ENCODE peak calls at places on chromosomes 1 and 21, in four cellular contexts. O is K562, F is pancreas, D is cardiac fibroblast. A is an unnamed sample.

GRCh38 chr21:44413566-44414290 is 41.6 kb upstream of the LRRC3 start:
- DNase-seq in O (no peak), F (no peak), D (no peak), A (no peak)

GRCh38 chr1:16348414-16349182 is 3.7 kb downstream of the FBXO42 start:
- DNase-seq in O (peak; percentile 19), F (no peak), D (peak; percentile 87), A (no peak)

GRCh38 chr1:217138839-217139466 is 415.7 kb upstream of the ESRRG start:
- DNase-seq in O (no peak), F (no peak), D (no peak), A (no peak)

GRCh38 chr1:91777196-91777595 is 108.8 kb downstream of the TGFBR3 start:
- DNase-seq in O (no peak), F (no peak), D (no peak), A (no peak)

GRCh38 chr1:27454610-27455009 is 35.4 kb downstream of the WASF2 start:
- DNase-seq in O (no peak), F (no peak), D (no peak), A (no peak)

GRCh38 chr1:36576677-36577076 is 94.0 kb upstream of the CSF3R start:
- DNase-seq in O (no peak), F (no peak), D (no peak), A (no peak)

GRCh38 chr1:118360817-118361216 is 175.8 kb upstream of the SPAG17 start:
- DNase-seq in O (no peak), F (no peak), D (peak; percentile 78), A (no peak)

GRCh38 chr21:46145840-46146691 is 9.3 kb downstream of the FTCD start:
- DNase-seq in O (no peak), F (peak; percentile 27), D (no peak), A (no peak)

GRCh38 chr1:218156602-218157001 is 128.5 kb upstream of the RRP15 start:
- DNase-seq in O (no peak), F (no peak), D (no peak), A (no peak)

GRCh38 chr21:28345934-28346333 is 646.7 kb downstream of the LTN1 start:
- DNase-seq in O (no peak), F (no peak), D (no peak), A (no peak)

GRCh38 chr1:12616709-12617373 is 1.2 kb downstream of the DHRS3 start:
- DNase-seq in O (peak; percentile 51), F (peak; percentile 68), D (no peak), A (peak; percentile 24)

GRCh38 chr21:35649186-35649585 is 411.1 kb downstream of the SETD4 start:
- DNase-seq in O (no peak), F (no peak), D (peak; percentile 53), A (no peak)

GRCh38 chr1:151708891-151709290 is 7.7 kb downstream of the CELF3 start:
- DNase-seq in O (no peak), F (no peak), D (no peak), A (no peak)

GRCh38 chr1:169933999-169934725 is 40.5 kb upstream of the SCYL3 start:
- DNase-seq in O (no peak), F (no peak), D (peak; percentile 62), A (no peak)

GRCh38 chr1:165851034-165851658 is 23.7 kb downstream of the UCK2 start:
- DNase-seq in O (peak; percentile 47), F (no peak), D (peak; percentile 76), A (no peak)

GRCh38 chr1:96116707-96117106 is 604.9 kb upstream of the PTBP2 start:
- DNase-seq in O (no peak), F (no peak), D (no peak), A (no peak)

GRCh38 chr1:10694274-10694632 is 102.2 kb downstream of the CASZ1 start:
- DNase-seq in O (no peak), F (no peak), D (peak; percentile 14), A (no peak)

GRCh38 chr21:39071623-39072214 is 111.5 kb downstream of the PSMG1 start:
- DNase-seq in O (no peak), F (no peak), D (peak; percentile 46), A (no peak)

GRCh38 chr1:160219062-160219929 is 14.1 kb downstream of the PEA15 start:
- DNase-seq in O (peak; percentile 28), F (no peak), D (peak; percentile 75), A (peak; percentile 57)

GRCh38 chr1:84598846-84599741 is 24.9 kb upstream of the CTBS start:
- DNase-seq in O (no peak), F (no peak), D (peak; percentile 86), A (no peak)

GRCh38 chr1:24067978-24068377 is 44.0 kb downstream of the MYOM3 start:
- DNase-seq in O (no peak), F (no peak), D (no peak), A (no peak)

GRCh38 chr1:230575886-230576477 is 66.3 kb upstream of the COG2 start:
- DNase-seq in O (no peak), F (no peak), D (no peak), A (no peak)

GRCh38 chr1:21673277-21673780 is 4.2 kb upstream of the RAP1GAP start:
- DNase-seq in O (peak; percentile 73), F (peak; percentile 79), D (peak; percentile 67), A (no peak)

GRCh38 chr1:13824626-13825025 is 124.6 kb downstream of the PRDM2 start:
- DNase-seq in O (no peak), F (no peak), D (no peak), A (no peak)
- TF ChIP-seq CTCF in O (no peak), F (no peak), D (no peak), A (no peak)

GRCh38 chr1:15170071-15170470 is 16.5 kb downstream of the TMEM51 start:
- DNase-seq in O (no peak), F (no peak), D (no peak), A (no peak)

GRCh38 chr1:15172405-15173259 is 19.1 kb downstream of the TMEM51 start:
- DNase-seq in O (no peak), F (no peak), D (peak; percentile 71), A (no peak)

GRCh38 chr1:15167386-15167785 is 13.8 kb downstream of the TMEM51 start:
- DNase-seq in O (no peak), F (no peak), D (peak; percentile 61), A (no peak)

GRCh38 chr1:15171271-15171908 is 17.8 kb downstream of the TMEM51 start:
- DNase-seq in O (peak; percentile 23), F (no peak), D (no peak), A (no peak)

DNA sequence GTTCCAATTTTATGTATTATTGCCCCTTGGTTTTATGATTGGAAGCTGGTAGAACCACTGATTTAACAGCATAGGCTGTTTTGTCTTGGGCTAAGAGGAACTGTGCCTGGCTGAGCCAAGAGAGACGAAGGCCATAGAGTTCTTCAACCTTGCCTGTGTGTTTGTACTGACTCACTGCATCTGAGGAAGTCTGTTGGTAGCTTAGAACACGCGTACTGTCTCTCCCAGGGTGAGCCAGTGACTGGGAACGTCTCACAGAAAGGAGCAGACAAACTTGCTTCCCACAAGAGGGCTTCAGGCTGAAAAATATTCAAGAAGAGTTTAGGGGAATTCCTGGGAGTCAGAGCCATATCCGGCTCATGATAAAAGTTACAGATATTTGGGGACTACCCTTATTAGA is 14.9 kb downstream of the TMEM51 start:
- DNase-seq in O (no peak), F (no peak), D (peak; percentile 98), A (no peak)
- TF ChIP-seq CTCF in O (no peak), F (no peak), D (peak; percentile 15), A (no peak)

DNA sequence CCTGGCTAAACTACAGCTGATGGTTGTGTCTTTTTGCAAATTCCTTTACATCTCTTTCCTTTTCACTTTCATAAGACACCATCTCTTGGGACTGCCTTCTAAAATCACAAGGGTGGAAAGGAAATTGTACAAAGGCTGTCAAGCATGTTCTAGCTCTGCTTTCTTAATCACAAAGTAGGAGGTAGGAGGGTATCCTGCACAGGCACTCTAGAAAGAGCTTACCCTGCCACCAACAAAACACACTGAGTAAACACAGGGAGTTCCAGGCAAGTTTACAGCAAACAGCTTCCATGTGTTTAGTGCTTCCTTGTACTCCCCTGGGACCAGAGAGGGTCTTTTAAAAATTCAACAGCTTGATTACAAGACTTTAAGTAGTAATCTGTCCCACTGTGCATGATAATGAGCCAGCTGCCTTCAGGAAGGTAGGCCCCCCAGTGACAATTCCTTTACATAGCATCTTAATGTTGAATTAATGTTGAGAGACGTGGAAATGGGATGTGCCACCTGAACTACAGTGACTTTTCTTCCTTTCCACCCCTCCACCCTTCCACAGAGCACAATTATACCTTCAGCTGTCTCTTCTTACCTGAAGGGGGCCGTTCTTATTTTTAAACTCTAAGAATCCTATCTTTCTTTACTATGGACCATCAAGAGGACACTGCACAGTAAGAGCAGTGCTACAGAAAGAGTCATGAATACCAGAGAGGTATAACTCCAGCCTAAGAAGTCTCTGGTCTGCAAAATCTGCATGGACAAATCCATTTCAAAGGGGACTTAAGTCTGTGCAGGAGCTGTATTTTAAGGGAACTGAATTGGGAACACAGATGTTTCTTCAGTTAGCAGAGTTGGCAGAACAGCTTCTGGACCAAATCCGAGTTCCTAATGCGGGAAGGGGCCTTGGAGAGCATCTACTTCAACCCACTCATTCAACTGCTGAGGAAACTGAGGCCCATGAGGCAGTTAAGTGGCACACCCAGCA is 2.2 kb downstream of the PLPP3 start:
- DNase-seq in O (peak; percentile 10), F (no peak), D (peak; percentile 59), A (peak; percentile 15)
- TF ChIP-seq CTCF in O (peak; percentile 25), F (no peak), D (peak; percentile 42), A (peak; percentile 44)

GRCh38 chr1:212456166-212456528 is 23.4 kb downstream of the NENF start:
- DNase-seq in O (no peak), F (no peak), D (peak; percentile 49), A (no peak)
- TF ChIP-seq CTCF in O (no peak), F (no peak), D (no peak), A (peak; percentile 49)

GRCh38 chr1:41663671-41664400 is 179.4 kb upstream of the EDN2 start:
- DNase-seq in O (no peak), F (no peak), D (no peak), A (no peak)
- TF ChIP-seq CTCF in O (no peak), F (no peak), D (no peak), A (no peak)

GRCh38 chr1:94721240-94721639 is 98.9 kb upstream of the SLC44A3 start:
- DNase-seq in O (no peak), F (no peak), D (no peak), A (no peak)
- TF ChIP-seq CTCF in O (no peak), F (no peak), D (no peak), A (no peak)

GRCh38 chr1:225695578-225696332 is 42.8 kb upstream of the ENAH start:
- DNase-seq in O (no peak), F (no peak), D (peak; percentile 30), A (no peak)

GRCh38 chr1:225699336-225699735 is 46.4 kb upstream of the ENAH start:
- DNase-seq in O (no peak), F (no peak), D (peak; percentile 26), A (no peak)

GRCh38 chr1:225697437-225697836 is 44.5 kb upstream of the ENAH start:
- DNase-seq in O (no peak), F (peak; percentile 86), D (no peak), A (no peak)

GRCh38 chr1:225700164-225700740 is 47.3 kb upstream of the ENAH start:
- DNase-seq in O (no peak), F (no peak), D (peak; percentile 99), A (no peak)

DNA sequence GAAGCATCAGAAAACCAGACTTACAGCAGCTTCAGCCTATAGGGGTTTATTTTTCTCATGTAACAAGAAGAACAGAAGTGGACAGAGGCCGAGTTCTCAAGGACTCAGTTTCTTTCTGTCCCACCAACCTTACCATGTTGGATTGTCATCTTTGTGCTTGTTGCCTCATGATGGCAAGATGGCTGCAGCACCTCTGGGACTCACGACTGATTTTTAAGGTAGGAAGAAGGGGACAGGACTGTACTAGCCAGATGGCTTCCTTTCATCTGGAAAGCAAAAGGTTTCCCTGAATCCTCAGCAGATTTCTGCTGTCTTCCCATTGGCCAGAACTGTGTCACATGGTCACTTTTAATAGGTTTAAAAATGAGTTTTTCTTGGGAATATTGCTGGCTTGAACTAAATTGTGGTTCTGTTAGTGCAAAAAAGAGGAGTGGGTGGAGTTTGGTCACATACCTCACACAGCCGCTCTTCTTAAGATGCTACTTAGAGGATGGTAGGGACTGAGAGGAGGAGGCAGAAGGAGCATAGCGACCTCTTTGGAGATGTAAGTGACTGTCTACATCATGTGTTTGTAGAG is 48.1 kb upstream of the ENAH start:
- DNase-seq in O (no peak), F (no peak), D (peak; percentile 46), A (no peak)
- TF ChIP-seq CTCF in O (no peak), F (no peak), D (no peak), A (no peak)